ENCODE peak calls at places on chromosomes 1 and 21, in eight cellular contexts. One of them, this sample, is unnamed.

GRCh38 chr1:236535190-236535589 is 11.4 kb downstream of the LGALS8 start:
- DNase-seq in stimulated activated CD8-positive, alpha-beta memory T cell treated with anti-CD3 and anti-CD28 coated beads, Interleukin-2, amount 100 ng/mL, for 1 hour: no peak
- DNase-seq in lung: no peak
- DNase-seq in A172: no peak
- DNase-seq in foreskin fibroblast: no peak
- DNase-seq in NCI-H1436: no peak
- DNase-seq in lower leg skin: no peak
- DNase-seq in endothelial cell of umbilical vein: no peak
- DNase-seq in this sample: no peak

GRCh38 chr1:6245086-6245868 is 1.3 kb downstream of the HES3 start:
- DNase-seq in stimulated activated CD8-positive, alpha-beta memory T cell treated with anti-CD3 and anti-CD28 coated beads, Interleukin-2, amount 100 ng/mL, for 1 hour: peak
- DNase-seq in lung: peak
- DNase-seq in A172: peak
- DNase-seq in foreskin fibroblast: peak
- DNase-seq in NCI-H1436: peak
- DNase-seq in lower leg skin: no peak
- DNase-seq in endothelial cell of umbilical vein: peak
- DNase-seq in this sample: no peak

GRCh38 chr1:181033128-181033798 is 520 bp upstream of the MR1 start:
- DNase-seq in stimulated activated CD8-positive, alpha-beta memory T cell treated with anti-CD3 and anti-CD28 coated beads, Interleukin-2, amount 100 ng/mL, for 1 hour: no peak
- DNase-seq in lung: peak
- DNase-seq in A172: no peak
- DNase-seq in foreskin fibroblast: peak
- DNase-seq in NCI-H1436: no peak
- DNase-seq in lower leg skin: peak
- DNase-seq in endothelial cell of umbilical vein: no peak
- DNase-seq in this sample: peak

GRCh38 chr1:202688401-202688800 is 21.9 kb downstream of the SYT2 start:
- DNase-seq in stimulated activated CD8-positive, alpha-beta memory T cell treated with anti-CD3 and anti-CD28 coated beads, Interleukin-2, amount 100 ng/mL, for 1 hour: no peak
- DNase-seq in lung: no peak
- DNase-seq in A172: no peak
- DNase-seq in foreskin fibroblast: peak
- DNase-seq in NCI-H1436: no peak
- DNase-seq in lower leg skin: no peak
- DNase-seq in endothelial cell of umbilical vein: no peak
- DNase-seq in this sample: no peak

GRCh38 chr1:33007190-33008050 is 29.3 kb downstream of the AK2 start:
- DNase-seq in stimulated activated CD8-positive, alpha-beta memory T cell treated with anti-CD3 and anti-CD28 coated beads, Interleukin-2, amount 100 ng/mL, for 1 hour: no peak
- DNase-seq in lung: peak
- DNase-seq in A172: peak
- DNase-seq in foreskin fibroblast: peak
- DNase-seq in NCI-H1436: peak
- DNase-seq in lower leg skin: no peak
- DNase-seq in endothelial cell of umbilical vein: peak
- DNase-seq in this sample: no peak

GRCh38 chr1:77392486-77392885 is 110.7 kb downstream of the AK5 start:
- DNase-seq in stimulated activated CD8-positive, alpha-beta memory T cell treated with anti-CD3 and anti-CD28 coated beads, Interleukin-2, amount 100 ng/mL, for 1 hour: no peak
- DNase-seq in lung: no peak
- DNase-seq in A172: no peak
- DNase-seq in foreskin fibroblast: no peak
- DNase-seq in NCI-H1436: no peak
- DNase-seq in lower leg skin: no peak
- DNase-seq in endothelial cell of umbilical vein: peak
- DNase-seq in this sample: no peak

GRCh38 chr21:15058718-15059316 is 6.0 kb downstream of the NRIP1 start:
- DNase-seq in stimulated activated CD8-positive, alpha-beta memory T cell treated with anti-CD3 and anti-CD28 coated beads, Interleukin-2, amount 100 ng/mL, for 1 hour: no peak
- DNase-seq in lung: no peak
- DNase-seq in A172: peak
- DNase-seq in foreskin fibroblast: peak
- DNase-seq in NCI-H1436: no peak
- DNase-seq in lower leg skin: no peak
- DNase-seq in endothelial cell of umbilical vein: peak
- DNase-seq in this sample: no peak

GRCh38 chr1:36641776-36642175 is 159.1 kb upstream of the CSF3R start:
- DNase-seq in stimulated activated CD8-positive, alpha-beta memory T cell treated with anti-CD3 and anti-CD28 coated beads, Interleukin-2, amount 100 ng/mL, for 1 hour: no peak
- DNase-seq in lung: no peak
- DNase-seq in A172: no peak
- DNase-seq in foreskin fibroblast: no peak
- DNase-seq in NCI-H1436: no peak
- DNase-seq in lower leg skin: no peak
- DNase-seq in endothelial cell of umbilical vein: no peak
- DNase-seq in this sample: no peak

GRCh38 chr1:197776348-197777082 is 1.2 kb upstream of the DENND1B start:
- DNase-seq in stimulated activated CD8-positive, alpha-beta memory T cell treated with anti-CD3 and anti-CD28 coated beads, Interleukin-2, amount 100 ng/mL, for 1 hour: no peak
- DNase-seq in lung: no peak
- DNase-seq in A172: peak
- DNase-seq in foreskin fibroblast: peak
- DNase-seq in NCI-H1436: no peak
- DNase-seq in lower leg skin: no peak
- DNase-seq in endothelial cell of umbilical vein: peak
- DNase-seq in this sample: no peak

GRCh38 chr1:87684194-87684593 is 355.5 kb downstream of the LMO4 start:
- DNase-seq in stimulated activated CD8-positive, alpha-beta memory T cell treated with anti-CD3 and anti-CD28 coated beads, Interleukin-2, amount 100 ng/mL, for 1 hour: no peak
- DNase-seq in lung: no peak
- DNase-seq in A172: peak
- DNase-seq in foreskin fibroblast: peak
- DNase-seq in NCI-H1436: peak
- DNase-seq in lower leg skin: no peak
- DNase-seq in endothelial cell of umbilical vein: peak
- DNase-seq in this sample: no peak